ENCODE peak calls at places on chromosomes 5 and 9, in four cellular contexts. One of them, this sample, is unnamed.
A peak's percentile ranks its signal among the peaks of the same experiment; 100 is the strongest.

GRCh38 chr9:130342714-130343085 is 77.1 kb downstream of the HMCN2 start:
- DNase-seq in IMR-90: no peak
- DNase-seq in CD8-positive, alpha-beta memory T cell: no peak
- DNase-seq in gastrocnemius medialis: no peak
- DNase-seq in this sample: no peak

GRCh38 chr5:59757442-59757841 is 136.1 kb downstream of the PDE4D start:
- DNase-seq in IMR-90: no peak
- DNase-seq in CD8-positive, alpha-beta memory T cell: no peak
- DNase-seq in gastrocnemius medialis: no peak
- DNase-seq in this sample: no peak

GRCh38 chr9:21741151-21741550 is 61.3 kb upstream of the MTAP start:
- DNase-seq in IMR-90: no peak
- DNase-seq in CD8-positive, alpha-beta memory T cell: no peak
- DNase-seq in gastrocnemius medialis: no peak
- DNase-seq in this sample: no peak

GRCh38 chr5:176675676-176676360 is 28.5 kb downstream of the TSPAN17 start:
- DNase-seq in IMR-90: no peak
- DNase-seq in CD8-positive, alpha-beta memory T cell: no peak
- DNase-seq in gastrocnemius medialis: no peak
- DNase-seq in this sample: no peak

GRCh38 chr5:100904259-100904822 is 1.3 kb upstream of the ST8SIA4 start:
- DNase-seq in IMR-90: no peak
- DNase-seq in CD8-positive, alpha-beta memory T cell: peak; percentile 47
- DNase-seq in gastrocnemius medialis: no peak
- DNase-seq in this sample: peak; percentile 81

GRCh38 chr5:9829621-9830020 is 199.5 kb upstream of the TAS2R1 start:
- DNase-seq in IMR-90: no peak
- DNase-seq in CD8-positive, alpha-beta memory T cell: no peak
- DNase-seq in gastrocnemius medialis: no peak
- DNase-seq in this sample: no peak

GRCh38 chr5:64158827-64159226 is 6.8 kb upstream of the RNF180 start:
- DNase-seq in IMR-90: no peak
- DNase-seq in CD8-positive, alpha-beta memory T cell: no peak
- DNase-seq in gastrocnemius medialis: no peak
- DNase-seq in this sample: no peak

GRCh38 chr9:78677326-78677725 is 380.4 kb downstream of the PSAT1 start:
- DNase-seq in IMR-90: peak; percentile 45
- DNase-seq in CD8-positive, alpha-beta memory T cell: no peak
- DNase-seq in gastrocnemius medialis: no peak
- DNase-seq in this sample: no peak

GRCh38 chr5:88646866-88647265 is 236.1 kb downstream of the MEF2C start:
- DNase-seq in IMR-90: no peak
- DNase-seq in CD8-positive, alpha-beta memory T cell: no peak
- DNase-seq in gastrocnemius medialis: no peak
- DNase-seq in this sample: no peak

GRCh38 chr5:88653471-88653870 is 229.5 kb downstream of the MEF2C start:
- DNase-seq in IMR-90: no peak
- DNase-seq in CD8-positive, alpha-beta memory T cell: no peak
- DNase-seq in gastrocnemius medialis: no peak
- DNase-seq in this sample: no peak

GRCh38 chr5:88644676-88645075 is 238.3 kb downstream of the MEF2C start:
- DNase-seq in IMR-90: no peak
- DNase-seq in CD8-positive, alpha-beta memory T cell: no peak
- DNase-seq in gastrocnemius medialis: no peak
- DNase-seq in this sample: no peak

GRCh38 chr5:88643315-88643714 is 239.7 kb downstream of the MEF2C start:
- DNase-seq in IMR-90: no peak
- DNase-seq in CD8-positive, alpha-beta memory T cell: no peak
- DNase-seq in gastrocnemius medialis: no peak
- DNase-seq in this sample: no peak

GRCh38 chr5:88647901-88648300 is 235.1 kb downstream of the MEF2C start:
- DNase-seq in IMR-90: no peak
- DNase-seq in CD8-positive, alpha-beta memory T cell: no peak
- DNase-seq in gastrocnemius medialis: no peak
- DNase-seq in this sample: no peak
- H3K4me3 ChIP-seq in IMR-90: no peak overlapping the region
- H3K4me3 ChIP-seq in CD8-positive, alpha-beta memory T cell: no peak overlapping the region
- H3K4me3 ChIP-seq in gastrocnemius medialis: no peak overlapping the region
- H3K4me3 ChIP-seq in this sample: no peak overlapping the region

GRCh38 chr9:120717194-120717593 is 2.9 kb upstream of the MEGF9 start:
- DNase-seq in IMR-90: no peak
- DNase-seq in CD8-positive, alpha-beta memory T cell: no peak
- DNase-seq in gastrocnemius medialis: no peak
- DNase-seq in this sample: no peak

GRCh38 chr9:120716483-120716882 is 2.2 kb upstream of the MEGF9 start:
- DNase-seq in IMR-90: no peak
- DNase-seq in CD8-positive, alpha-beta memory T cell: no peak
- DNase-seq in gastrocnemius medialis: no peak
- DNase-seq in this sample: no peak

GRCh38 chr9:120715331-120715924 is 1.2 kb upstream of the MEGF9 start:
- DNase-seq in IMR-90: peak; percentile 77
- DNase-seq in CD8-positive, alpha-beta memory T cell: no peak
- DNase-seq in gastrocnemius medialis: peak; percentile 6
- DNase-seq in this sample: no peak

GRCh38 chr9:120720404-120720803 is 6.1 kb upstream of the MEGF9 start:
- DNase-seq in IMR-90: no peak
- DNase-seq in CD8-positive, alpha-beta memory T cell: no peak
- DNase-seq in gastrocnemius medialis: no peak
- DNase-seq in this sample: no peak

GRCh38 chr9:120718328-120718727 is 4.1 kb upstream of the MEGF9 start:
- DNase-seq in IMR-90: no peak
- DNase-seq in CD8-positive, alpha-beta memory T cell: no peak
- DNase-seq in gastrocnemius medialis: no peak
- DNase-seq in this sample: no peak
- H3K4me3 ChIP-seq in IMR-90: no peak overlapping the region
- H3K4me3 ChIP-seq in CD8-positive, alpha-beta memory T cell: no peak overlapping the region
- H3K4me3 ChIP-seq in gastrocnemius medialis: no peak overlapping the region
- H3K4me3 ChIP-seq in this sample: no peak overlapping the region

DNA sequence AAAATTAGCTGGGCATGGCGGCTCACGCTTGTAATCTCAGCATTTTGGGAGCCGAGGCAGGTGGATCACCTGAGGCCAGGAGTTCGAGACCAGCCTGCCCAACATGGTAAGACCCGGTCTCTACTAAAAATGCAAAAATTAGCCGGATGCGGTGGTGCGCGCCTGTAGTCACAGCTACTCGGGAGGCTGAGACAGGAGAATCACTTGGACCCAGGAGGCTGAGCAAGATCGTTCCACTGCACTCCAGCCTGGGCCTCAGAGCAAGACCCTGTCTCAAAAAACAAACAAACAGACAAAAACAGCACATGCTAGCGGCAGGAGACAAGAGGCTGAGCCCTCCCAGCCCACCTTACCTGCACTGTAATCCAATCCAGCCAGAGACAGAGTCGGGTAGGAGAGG is 1.1 kb upstream of the DOLPP1 start:
- DNase-seq in IMR-90: no peak
- DNase-seq in CD8-positive, alpha-beta memory T cell: no peak
- DNase-seq in gastrocnemius medialis: no peak
- DNase-seq in this sample: no peak
- H3K4me3 ChIP-seq in IMR-90: no peak overlapping the region
- H3K4me3 ChIP-seq in CD8-positive, alpha-beta memory T cell: peak overlapping the region; percentile 83
- H3K4me3 ChIP-seq in gastrocnemius medialis: no peak overlapping the region
- H3K4me3 ChIP-seq in this sample: peak overlapping the region; percentile 93

GRCh38 chr5:122053181-122054109 is 24.6 kb downstream of the LOX start:
- DNase-seq in IMR-90: peak; percentile 40
- DNase-seq in CD8-positive, alpha-beta memory T cell: no peak
- DNase-seq in gastrocnemius medialis: no peak
- DNase-seq in this sample: no peak
- H3K4me3 ChIP-seq in IMR-90: no peak overlapping the region
- H3K4me3 ChIP-seq in CD8-positive, alpha-beta memory T cell: no peak overlapping the region
- H3K4me3 ChIP-seq in gastrocnemius medialis: no peak overlapping the region
- H3K4me3 ChIP-seq in this sample: no peak overlapping the region